ENCODE peak calls at places on chromosomes 7 and 10, in seven cellular contexts. T, A, Q, C, S, E and N are unnamed samples. For H3K27me3 and H3K4me1, the result is how much of the 10 kb centered on the place peaks cover.

GRCh38 chr7:105838273-105839141 is 37.9 kb downstream of the ATXN7L1 start:
- DNase-seq in T (no peak), A (peak), Q (peak), C (no peak), S (peak), E (no peak), N (no peak)

GRCh38 chr7:155206286-155207020 is 91.2 kb upstream of the INSIG1 start:
- DNase-seq in T (no peak), A (no peak), Q (peak), C (no peak), S (no peak), E (no peak), N (no peak)

GRCh38 chr10:3592424-3592823 is 192.6 kb downstream of the KLF6 start:
- DNase-seq in T (no peak), A (no peak), Q (no peak), C (no peak), S (no peak), E (no peak), N (no peak)

GRCh38 chr10:95221124-95221523 is 27.1 kb downstream of the ACSM6 start:
- DNase-seq in T (no peak), A (peak), Q (no peak), C (no peak), S (no peak), E (no peak), N (no peak)

GRCh38 chr7:137999496-138000080 is 2.3 kb downstream of the CREB3L2 start:
- DNase-seq in T (no peak), A (no peak), Q (no peak), C (no peak), S (no peak), E (no peak), N (no peak)

GRCh38 chr7:56030340-56030739 is 20.9 kb downstream of the PSPH start:
- DNase-seq in T (no peak), A (no peak), Q (no peak), C (no peak), S (no peak), E (no peak), N (no peak)

GRCh38 chr10:11539191-11539868 is 72.1 kb downstream of the USP6NL start:
- DNase-seq in T (no peak), A (no peak), Q (no peak), C (no peak), S (no peak), E (no peak), N (no peak)

GRCh38 chr10:97001183-97001991 is 169.3 kb downstream of the LCOR start:
- DNase-seq in T (no peak), A (no peak), Q (no peak), C (no peak), S (no peak), E (no peak), N (no peak)

GRCh38 chr7:148572067-148572522 is 18.5 kb upstream of the C7orf33 start:
- DNase-seq in T (no peak), A (peak), Q (no peak), C (no peak), S (no peak), E (no peak), N (no peak)

GRCh38 chr7:67414858-67415257 is 418.2 kb downstream of the TYW1 start:
- DNase-seq in T (no peak), A (no peak), Q (no peak), C (no peak), S (no peak), E (no peak), N (no peak)

GRCh38 chr10:5094265-5095205 is at the start of gene AKR1C3:
- DNase-seq in T (peak), A (peak), Q (no peak), C (no peak), S (peak), E (no peak), N (no peak)

GRCh38 chr7:10973061-10973941 is at the start of gene PHF14:
- DNase-seq in T (peak), A (peak), Q (peak), C (peak), S (peak), E (peak), N (peak)

GRCh38 chr10:7438196-7438986 is 27.6 kb upstream of the SFMBT2 start:
- DNase-seq in T (no peak), A (no peak), Q (no peak), C (no peak), S (no peak), E (no peak), N (no peak)

GRCh38 chr10:101693701-101694055 is 1.3 kb downstream of the FBXW4 start:
- DNase-seq in T (no peak), A (no peak), Q (no peak), C (no peak), S (peak), E (no peak), N (no peak)

GRCh38 chr7:18167815-18168214 is 140.2 kb upstream of the PRPS1L1 start:
- DNase-seq in T (no peak), A (no peak), Q (no peak), C (no peak), S (no peak), E (no peak), N (no peak)

GRCh38 chr10:26725837-26726727 is 28.6 kb downstream of the PDSS1 start:
- DNase-seq in T (peak), A (peak), Q (peak), C (peak), S (peak), E (peak), N (peak)

GRCh38 chr10:88185830-88186229 is 322.4 kb downstream of the PTEN start:
- DNase-seq in T (no peak), A (no peak), Q (no peak), C (no peak), S (no peak), E (no peak), N (no peak)

GRCh38 chr10:88186335-88186734 is 322.9 kb downstream of the PTEN start:
- DNase-seq in T (no peak), A (no peak), Q (no peak), C (no peak), S (no peak), E (no peak), N (no peak)

GRCh38 chr10:88184543-88185297 is 321.3 kb downstream of the PTEN start:
- DNase-seq in T (no peak), A (no peak), Q (no peak), C (no peak), S (no peak), E (no peak), N (no peak)

GRCh38 chr10:88190123-88190522 is 326.7 kb downstream of the PTEN start:
- DNase-seq in T (no peak), A (no peak), Q (no peak), C (no peak), S (no peak), E (no peak), N (no peak)

GRCh38 chr10:88187472-88187871 is 324.0 kb downstream of the PTEN start:
- DNase-seq in T (no peak), A (no peak), Q (no peak), C (no peak), S (no peak), E (no peak), N (no peak)
- H3K27me3 ChIP-seq in T (under half), A (under half), Q (under half), C (under half), S (under half), E (under half), N (under half)

DNA sequence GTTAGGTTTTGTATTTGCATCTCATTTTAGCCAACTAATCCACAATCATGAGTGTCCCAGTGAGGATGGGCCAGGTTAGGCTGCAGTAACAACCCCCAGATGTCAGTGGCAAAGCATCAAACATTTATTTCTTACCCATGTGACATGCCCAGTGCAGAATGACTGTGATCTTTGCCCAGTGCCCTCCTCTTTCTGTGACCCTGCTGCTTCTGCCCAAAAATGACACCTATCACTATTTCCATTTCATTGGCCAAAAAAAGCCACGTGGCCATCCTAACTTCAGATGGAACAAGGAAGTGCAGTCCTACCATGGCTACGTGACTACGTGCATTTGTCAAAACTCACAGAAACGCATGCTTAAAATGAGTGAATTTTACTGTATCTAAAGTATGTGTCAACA is 109.2 kb upstream of the PRR15 start:
- DNase-seq in T (no peak), A (no peak), Q (no peak), C (no peak), S (no peak), E (no peak), N (no peak)
- H3K4me3 ChIP-seq in T (no peak), A (no peak), Q (no peak), C (no peak), S (no peak), E (no peak), N (no peak)

GRCh38 chr7:28792858-28793257 is 165.3 kb downstream of the TRIL start:
- DNase-seq in T (no peak), A (no peak), Q (no peak), C (no peak), S (no peak), E (no peak), N (no peak)
- H3K4me1 ChIP-seq in T (under half), A (under half), Q (under half), C (under half), S (under half), E (under half), N (under half)

GRCh38 chr10:117134084-117135025 is 3.7 kb downstream of the VAX1 start:
- DNase-seq in T (no peak), A (peak), Q (no peak), C (peak), S (peak), E (peak), N (no peak)
- H3K27me3 ChIP-seq in T (half or more), A (half or more), Q (under half), C (under half), S (half or more), E (half or more), N (half or more)

GRCh38 chr7:99562832-99563231 is 4.4 kb downstream of the ZNF655 start:
- DNase-seq in T (peak), A (no peak), Q (no peak), C (no peak), S (no peak), E (no peak), N (no peak)
- H3K4me3 ChIP-seq in T (no peak), A (no peak), Q (no peak), C (no peak), S (no peak), E (no peak), N (no peak)

DNA sequence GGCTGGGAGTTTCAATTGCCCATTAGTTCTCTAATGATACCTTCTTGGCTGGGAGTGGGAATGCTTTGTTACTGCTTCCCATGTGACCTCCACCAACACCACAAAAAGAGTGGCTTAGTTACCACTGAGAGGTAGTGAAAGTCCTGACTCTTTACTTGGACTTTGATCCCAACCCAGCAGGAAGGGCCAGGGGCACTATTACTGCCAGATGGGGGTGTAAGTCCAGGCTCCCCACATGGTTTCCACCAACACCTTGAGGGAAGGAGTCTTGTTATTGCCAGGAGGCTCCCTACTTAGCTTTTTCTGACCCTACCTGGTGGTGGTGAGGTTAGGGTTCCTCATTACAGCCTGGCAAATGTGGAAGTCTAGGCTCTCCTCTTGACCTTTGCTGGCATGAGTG is 11.4 kb downstream of the GGCT start:
- DNase-seq in T (no peak), A (no peak), Q (no peak), C (no peak), S (no peak), E (no peak), N (no peak)
- H3K4me1 ChIP-seq in T (under half), A (under half), Q (under half), C (under half), S (under half), E (under half), N (under half)

GRCh38 chr10:98104125-98104524 is 30.3 kb upstream of the R3HCC1L start:
- DNase-seq in T (no peak), A (no peak), Q (no peak), C (no peak), S (no peak), E (no peak), N (no peak)

GRCh38 chr10:98110356-98110755 is 24.1 kb upstream of the R3HCC1L start:
- DNase-seq in T (no peak), A (no peak), Q (no peak), C (no peak), S (no peak), E (no peak), N (no peak)

GRCh38 chr10:98106531-98106930 is 27.9 kb upstream of the R3HCC1L start:
- DNase-seq in T (no peak), A (no peak), Q (no peak), C (no peak), S (no peak), E (no peak), N (no peak)

GRCh38 chr10:98107644-98108430 is 26.6 kb upstream of the R3HCC1L start:
- DNase-seq in T (no peak), A (peak), Q (no peak), C (no peak), S (no peak), E (no peak), N (no peak)
- H3K27me3 ChIP-seq in T (under half), A (under half), Q (under half), C (under half), S (under half), E (under half), N (under half)